ENCODE peak calls at places on chromosomes 16 and 17, in nine cellular contexts. C is GM06990, F is heart right ventricle, G is transverse colon, W is MM.1S, X is AG04450, N is dorsolateral prefrontal cortex, V is choroid plexus epithelial cell, P is fibroblast of villous mesenchyme. Y is an unnamed sample.
A peak's percentile ranks its signal among the peaks of the same experiment; 100 is the strongest.

GRCh38 chr17:35342207-35342744 is 31.1 kb downstream of the SLFN11 start:
- DNase-seq in C (no peak), F (no peak), G (no peak), W (peak; percentile 17), X (no peak), N (no peak), V (no peak), P (no peak), Y (no peak)

GRCh38 chr17:4134756-4135155 is 8.1 kb downstream of the ZZEF1 start:
- DNase-seq in C (no peak), F (no peak), G (peak; percentile 36), W (no peak), X (no peak), N (no peak), V (no peak), P (no peak), Y (no peak)

GRCh38 chr16:86406056-86406455 is 104.3 kb upstream of the FOXF1 start:
- DNase-seq in C (no peak), F (no peak), G (no peak), W (no peak), X (no peak), N (no peak), V (peak; percentile 36), P (no peak), Y (no peak)

GRCh38 chr16:66486199-66486772 is 59.2 kb downstream of the BEAN1 start:
- DNase-seq in C (no peak), F (no peak), G (no peak), W (no peak), X (no peak), N (no peak), V (no peak), P (no peak), Y (no peak)

GRCh38 chr17:80431246-80432195 is 16.6 kb downstream of the ENDOV start:
- DNase-seq in C (no peak), F (no peak), G (no peak), W (no peak), X (no peak), N (no peak), V (no peak), P (no peak), Y (no peak)

GRCh38 chr17:60087882-60088669 is 9.4 kb upstream of the HEATR6 start:
- DNase-seq in C (no peak), F (no peak), G (peak; percentile 49), W (no peak), X (no peak), N (no peak), V (peak; percentile 97), P (peak; percentile 60), Y (peak; percentile 89)

GRCh38 chr16:316741-317464 is 33.9 kb downstream of the PDIA2 start:
- DNase-seq in C (no peak), F (no peak), G (no peak), W (no peak), X (no peak), N (no peak), V (no peak), P (no peak), Y (no peak)

GRCh38 chr17:15999974-16000827 is 577 bp downstream of the TTC19 start:
- DNase-seq in C (peak; percentile 68), F (peak; percentile 26), G (no peak), W (no peak), X (no peak), N (no peak), V (peak; percentile 45), P (peak; percentile 44), Y (peak; percentile 50)

GRCh38 chr17:28371245-28372202 is at the start of gene SARM1:
- DNase-seq in C (peak; percentile 91), F (peak; percentile 92), G (peak; percentile 88), W (peak; percentile 78), X (peak; percentile 76), N (peak; percentile 91), V (peak; percentile 79), P (peak; percentile 98), Y (peak; percentile 82)

GRCh38 chr17:21358682-21359482 is 17.3 kb upstream of the KCNJ12 start:
- DNase-seq in C (no peak), F (peak; percentile 40), G (no peak), W (no peak), X (no peak), N (no peak), V (no peak), P (no peak), Y (peak; percentile 51)

GRCh38 chr17:17820046-17820445 is 16.7 kb downstream of the SREBF1 start:
- DNase-seq in C (no peak), F (no peak), G (no peak), W (no peak), X (no peak), N (no peak), V (no peak), P (no peak), Y (no peak)

GRCh38 chr16:87789437-87790277 is 23.9 kb upstream of the KLHDC4 start:
- DNase-seq in C (no peak), F (no peak), G (no peak), W (no peak), X (peak; percentile 39), N (no peak), V (no peak), P (peak; percentile 62), Y (peak; percentile 94)

GRCh38 chr16:87445486-87445885 is 47.3 kb downstream of the ZCCHC14 start:
- DNase-seq in C (no peak), F (no peak), G (no peak), W (no peak), X (no peak), N (no peak), V (peak; percentile 50), P (peak; percentile 97), Y (no peak)

GRCh38 chr16:11105038-11105903 is 150.7 kb downstream of the SOCS1 start:
- DNase-seq in C (peak; percentile 72), F (no peak), G (peak; percentile 41), W (peak; percentile 73), X (peak; percentile 87), N (peak; percentile 30), V (peak; percentile 96), P (peak; percentile 99), Y (peak; percentile 97)

GRCh38 chr17:34412022-34412421 is 49.0 kb upstream of the CCL1 start:
- DNase-seq in C (no peak), F (no peak), G (no peak), W (no peak), X (no peak), N (no peak), V (no peak), P (no peak), Y (no peak)

GRCh38 chr16:72482695-72483094 is 310.7 kb upstream of the PMFBP1 start:
- DNase-seq in C (peak; percentile 20), F (no peak), G (no peak), W (peak; percentile 48), X (no peak), N (no peak), V (no peak), P (peak; percentile 13), Y (no peak)

GRCh38 chr16:81600275-81600674 is 155.7 kb downstream of the CMIP start:
- DNase-seq in C (no peak), F (no peak), G (no peak), W (no peak), X (no peak), N (no peak), V (peak; percentile 75), P (peak; percentile 33), Y (peak; percentile 79)

GRCh38 chr16:57341062-57341440 is 17.5 kb upstream of the CCL22 start:
- DNase-seq in C (peak; percentile 45), F (no peak), G (no peak), W (no peak), X (no peak), N (no peak), V (no peak), P (no peak), Y (no peak)
- H3K4me3 ChIP-seq in C (no peak overlapping the region), F (no peak overlapping the region), G (no peak overlapping the region), W (no peak overlapping the region), X (no peak overlapping the region), N (no peak overlapping the region), V (no peak overlapping the region), P (no peak overlapping the region), Y (no peak overlapping the region)

GRCh38 chr16:8199390-8199789 is 390.9 kb downstream of the TMEM114 start:
- DNase-seq in C (no peak), F (no peak), G (no peak), W (no peak), X (no peak), N (no peak), V (no peak), P (no peak), Y (no peak)

DNA sequence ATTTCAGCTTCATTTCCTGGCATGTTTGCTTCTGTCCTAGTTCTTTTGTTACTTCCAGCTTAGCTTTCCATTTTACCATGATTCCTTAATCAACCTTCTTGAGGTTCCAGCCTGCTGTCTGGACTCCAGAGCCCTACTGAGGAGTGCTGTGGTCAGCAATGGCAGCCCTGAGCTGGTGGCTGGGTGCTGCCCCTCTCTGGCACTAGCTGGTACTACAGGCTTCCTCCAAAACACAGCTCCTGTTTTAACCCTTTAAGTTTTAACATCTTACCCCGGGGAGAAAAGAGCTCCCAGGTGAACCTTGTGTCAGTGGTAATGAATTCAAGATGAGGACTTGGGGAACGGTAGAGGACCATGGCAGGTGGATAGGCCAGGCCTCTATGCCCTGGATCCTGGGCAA is 395.5 kb downstream of the TMEM114 start:
- DNase-seq in C (no peak), F (no peak), G (no peak), W (no peak), X (no peak), N (no peak), V (no peak), P (no peak), Y (no peak)
- TF ChIP-seq CTCF in C (peak; percentile 29), F (peak; percentile 29), G (no peak), W (peak; percentile 25), X (no peak), N (peak; percentile 31), V (no peak), P (peak; percentile 17), Y (no peak)

GRCh38 chr17:64773386-64773835 is 111.3 kb upstream of the SMURF2 start:
- DNase-seq in C (no peak), F (no peak), G (no peak), W (no peak), X (no peak), N (no peak), V (no peak), P (no peak), Y (no peak)
- H3K4me3 ChIP-seq in C (peak overlapping the region; percentile 43), F (no peak overlapping the region), G (no peak overlapping the region), W (peak overlapping the region; percentile 58), X (no peak overlapping the region), N (no peak overlapping the region), V (no peak overlapping the region), P (no peak overlapping the region), Y (no peak overlapping the region)

GRCh38 chr17:64777413-64778101 is 115.5 kb upstream of the SMURF2 start:
- DNase-seq in C (peak; percentile 40), F (no peak), G (peak; percentile 54), W (peak; percentile 20), X (no peak), N (peak; percentile 55), V (no peak), P (no peak), Y (peak; percentile 10)

GRCh38 chr17:64778102-64778366 is 115.9 kb upstream of the SMURF2 start:
- DNase-seq in C (no peak), F (no peak), G (no peak), W (no peak), X (no peak), N (peak; percentile 28), V (no peak), P (no peak), Y (no peak)

GRCh38 chr17:64779344-64780095 is 117.4 kb upstream of the SMURF2 start:
- DNase-seq in C (no peak), F (no peak), G (peak; percentile 27), W (no peak), X (no peak), N (no peak), V (no peak), P (no peak), Y (no peak)

GRCh38 chr17:64780096-64781012 is 118.2 kb upstream of the SMURF2 start:
- DNase-seq in C (peak; percentile 59), F (peak; percentile 44), G (peak; percentile 91), W (peak; percentile 65), X (no peak), N (no peak), V (no peak), P (no peak), Y (no peak)

GRCh38 chr17:64778367-64779290 is 116.5 kb upstream of the SMURF2 start:
- DNase-seq in C (peak; percentile 47), F (no peak), G (peak; percentile 59), W (no peak), X (no peak), N (peak; percentile 33), V (no peak), P (no peak), Y (no peak)
- TF ChIP-seq CTCF in C (no peak), F (no peak), G (no peak), W (no peak), X (no peak), N (no peak), V (no peak), P (no peak), Y (no peak)